ENCODE peak calls at places on chromosome 10, in eight cellular contexts. I, G, X, A, W, T, Z and H are unnamed samples.

GRCh38 chr10:80194373-80195045 is 10.8 kb downstream of the ANXA11 start:
- DNase-seq in W (no peak), Z (no peak), A (no peak), T (no peak), I (no peak), X (no peak), G (no peak), H (no peak)

GRCh38 chr10:29784175-29784773 is 149.5 kb upstream of the SVIL start:
- DNase-seq in I (peak; percentile 73), T (no peak), W (peak; percentile 73), G (peak; percentile 96), Z (no peak), A (peak; percentile 77), X (peak; percentile 98), H (no peak)

GRCh38 chr10:122338609-122339441 is 35.7 kb upstream of the PLEKHA1 start:
- DNase-seq in T (no peak), W (peak; percentile 45), X (no peak), Z (no peak), G (no peak), I (no peak), A (no peak), H (no peak)

GRCh38 chr10:35495521-35496238 is 109.5 kb upstream of the GJD4 start:
- DNase-seq in A (no peak), T (no peak), W (no peak), G (no peak), Z (no peak), I (no peak), X (no peak), H (no peak)

GRCh38 chr10:75234017-75234682 is 1.6 kb downstream of the COMTD1 start:
- DNase-seq in T (peak; percentile 99), G (peak; percentile 90), I (peak; percentile 90), Z (peak; percentile 97), A (peak; percentile 97), X (peak; percentile 100), W (peak; percentile 100), H (peak; percentile 91)

GRCh38 chr10:111705026-111705425 is 478.5 kb downstream of the GPAM start:
- DNase-seq in Z (no peak), I (no peak), A (no peak), X (no peak), T (no peak), W (no peak), G (peak; percentile 1), H (no peak)

GRCh38 chr10:116891208-116891607 is 41.9 kb downstream of the ENO4 start:
- DNase-seq in Z (no peak), A (peak; percentile 38), X (peak; percentile 94), I (peak; percentile 54), G (peak; percentile 88), T (no peak), W (no peak), H (peak; percentile 31)

GRCh38 chr10:108598831-108599230 is 1324.5 kb downstream of the XPNPEP1 start:
- DNase-seq in X (peak; percentile 84), A (no peak), W (no peak), I (no peak), Z (no peak), T (no peak), G (no peak), H (no peak)

GRCh38 chr10:16583382-16583781 is 61.7 kb upstream of the C1QL3 start:
- DNase-seq in Z (no peak), I (no peak), G (no peak), T (no peak), W (no peak), A (no peak), X (no peak), H (no peak)

GRCh38 chr10:70379581-70380176 is 2.7 kb downstream of the LRRC20 start:
- DNase-seq in X (peak; percentile 83), I (no peak), T (no peak), Z (no peak), A (no peak), G (no peak), W (peak; percentile 72), H (no peak)

GRCh38 chr10:10677479-10677878 is 340.2 kb upstream of the CELF2 start:
- DNase-seq in A (peak; percentile 72), X (peak; percentile 18), T (peak; percentile 59), I (peak; percentile 70), Z (no peak), G (peak; percentile 90), W (peak; percentile 91), H (peak; percentile 6)

GRCh38 chr10:129963831-129964501 is at the start of gene EBF3:
- DNase-seq in I (peak; percentile 91), Z (peak; percentile 52), T (peak; percentile 93), A (peak; percentile 82), X (peak; percentile 9), W (peak; percentile 93), G (peak; percentile 94), H (peak; percentile 94)

GRCh38 chr10:86370006-86370585 is 3.5 kb upstream of the GRID1 start:
- DNase-seq in W (peak; percentile 28), X (no peak), T (no peak), A (no peak), Z (no peak), I (no peak), G (no peak), H (no peak)

GRCh38 chr10:119383174-119383856 is 159.2 kb downstream of the RGS10 start:
- DNase-seq in I (no peak), X (no peak), Z (no peak), A (no peak), T (no peak), G (no peak), W (no peak), H (no peak)

GRCh38 chr10:99979066-99979685 is 30.6 kb downstream of the DNMBP start:
- DNase-seq in A (no peak), T (peak; percentile 57), W (no peak), G (no peak), X (no peak), Z (no peak), I (no peak), H (no peak)
- H3K4me1 ChIP-seq in A (peaks cover 50% of the 10 kb centered on the region), T (peaks cover 68% of the 10 kb centered on the region), W (peaks cover 22% of the 10 kb centered on the region), G (peaks cover 35% of the 10 kb centered on the region), X (peaks cover 28% of the 10 kb centered on the region), Z (no peaks in the 10 kb centered on the region), I (peaks cover 44% of the 10 kb centered on the region), H (no peaks in the 10 kb centered on the region)

GRCh38 chr10:93126484-93127052 is 52.9 kb downstream of the CYP26A1 start:
- DNase-seq in A (no peak), Z (no peak), T (peak; percentile 34), X (no peak), I (no peak), G (no peak), W (peak; percentile 76), H (no peak)

GRCh38 chr10:93121311-93121710 is 47.6 kb downstream of the CYP26A1 start:
- DNase-seq in I (no peak), A (no peak), G (no peak), T (no peak), Z (no peak), W (no peak), X (no peak), H (no peak)

GRCh38 chr10:93124580-93125318 is 51.1 kb downstream of the CYP26A1 start:
- DNase-seq in T (no peak), Z (peak; percentile 47), W (no peak), G (no peak), A (peak; percentile 32), I (no peak), X (no peak), H (no peak)

DNA sequence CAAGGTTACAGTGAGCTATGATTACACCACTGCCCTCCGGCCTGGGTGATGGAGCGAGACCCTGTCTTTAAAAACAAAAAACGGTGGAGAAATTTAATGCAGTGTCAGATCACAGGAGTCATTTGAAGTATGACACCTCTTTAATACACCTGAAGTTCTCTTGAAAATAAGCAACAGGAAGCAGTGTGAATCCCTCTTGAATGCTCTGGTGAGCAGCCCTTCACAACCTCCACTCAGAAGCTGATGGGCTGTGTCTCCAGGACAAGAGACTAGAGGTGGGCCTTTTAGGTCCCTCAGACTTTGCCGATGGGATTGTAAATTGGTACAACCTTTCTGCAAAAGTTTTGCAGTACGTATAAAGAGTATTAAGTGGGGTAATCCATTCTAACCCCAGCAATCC is 50.1 kb downstream of the CYP26A1 start:
- DNase-seq in X (no peak), A (no peak), W (no peak), T (no peak), G (no peak), Z (no peak), I (no peak), H (no peak)
- H3K4me3 ChIP-seq in X (no peak overlapping the region), A (no peak overlapping the region), W (no peak overlapping the region), T (no peak overlapping the region), G (no peak overlapping the region), Z (no peak overlapping the region), I (no peak overlapping the region), H (no peak overlapping the region)

GRCh38 chr10:47261121-47261520 is 38.9 kb upstream of the GDF10 start:
- DNase-seq in X (no peak), W (peak; percentile 20), Z (peak; percentile 43), I (no peak), T (no peak), A (no peak), G (no peak), H (no peak)

GRCh38 chr10:47260505-47261111 is 39.4 kb upstream of the GDF10 start:
- DNase-seq in A (no peak), I (no peak), X (no peak), W (peak; percentile 53), G (peak; percentile 12), Z (peak; percentile 15), T (no peak), H (peak; percentile 78)

GRCh38 chr10:47262606-47263295 is 37.2 kb upstream of the GDF10 start:
- DNase-seq in I (no peak), T (no peak), G (peak; percentile 19), A (no peak), X (no peak), W (no peak), Z (no peak), H (no peak)

GRCh38 chr10:47259521-47259920 is 40.5 kb upstream of the GDF10 start:
- DNase-seq in A (no peak), W (no peak), G (no peak), I (no peak), X (no peak), Z (no peak), T (no peak), H (no peak)

GRCh38 chr10:47261556-47261955 is 38.4 kb upstream of the GDF10 start:
- DNase-seq in G (no peak), Z (no peak), W (peak; percentile 29), T (no peak), I (no peak), X (no peak), A (no peak), H (no peak)
- H3K4me1 ChIP-seq in G (peaks cover 21% of the 10 kb centered on the region), Z (peaks cover 85% of the 10 kb centered on the region), W (peaks cover 2% of the 10 kb centered on the region), T (no peaks in the 10 kb centered on the region), I (no peaks in the 10 kb centered on the region), X (no peaks in the 10 kb centered on the region), A (no peaks in the 10 kb centered on the region), H (peaks cover 10% of the 10 kb centered on the region)

GRCh38 chr10:44994752-44995530 is 5.8 kb upstream of the ZNF22 start:
- DNase-seq in T (no peak), X (no peak), Z (no peak), W (no peak), I (no peak), G (no peak), A (no peak), H (no peak)
- H3K4me3 ChIP-seq in T (no peak overlapping the region), X (no peak overlapping the region), Z (no peak overlapping the region), W (no peak overlapping the region), I (no peak overlapping the region), G (no peak overlapping the region), A (no peak overlapping the region), H (no peak overlapping the region)

GRCh38 chr10:98269435-98269912 is 1.5 kb upstream of the LOXL4 start:
- DNase-seq in X (peak; percentile 92), I (peak; percentile 86), G (peak; percentile 89), W (peak; percentile 84), A (peak; percentile 67), Z (no peak), T (peak; percentile 30), H (peak; percentile 25)
- H3K4me1 ChIP-seq in X (peaks cover 27% of the 10 kb centered on the region), I (peaks cover 34% of the 10 kb centered on the region), G (peaks cover 25% of the 10 kb centered on the region), W (peaks cover 5% of the 10 kb centered on the region), A (peaks cover 17% of the 10 kb centered on the region), Z (no peaks in the 10 kb centered on the region), T (peaks cover 2% of the 10 kb centered on the region), H (no peaks in the 10 kb centered on the region)